ENCODE peak calls at places on chromosomes 13 and 19, in ten cellular contexts. I is mammary epithelial cell, X is fibroblast of lung, L is OCI-LY7, K is astrocyte, R is PC-9, E is SK-N-SH, G is PC-3, N is IMR-90, S is HCT116. C is an unnamed sample. For H3K36me3, the result is how much of the 10 kb centered on the place peaks cover.

GRCh38 chr13:33610471-33611015 is 207.4 kb upstream of the RFC3 start:
- DNase-seq in X (peak), N (no peak), I (no peak), E (no peak), K (peak), S (no peak), G (no peak), L (no peak), R (no peak), C (peak)

GRCh38 chr19:18408053-18408476 is 10.6 kb upstream of the LRRC25 start:
- DNase-seq in I (no peak), N (no peak), E (peak), K (no peak), X (no peak), G (peak), L (peak), S (no peak), R (peak), C (peak)

GRCh38 chr19:33906578-33907335 is 110.1 kb downstream of the KCTD15 start:
- DNase-seq in X (peak), S (no peak), L (no peak), G (no peak), I (peak), K (peak), E (no peak), R (no peak), N (peak), C (peak)

GRCh38 chr19:28841531-28841930 is 371.4 kb downstream of the UQCRFS1 start:
- DNase-seq in X (no peak), K (no peak), E (no peak), I (no peak), G (no peak), R (no peak), S (no peak), L (no peak), N (no peak), C (no peak)

GRCh38 chr13:78241278-78241919 is 322.8 kb upstream of the EDNRB start:
- DNase-seq in S (no peak), I (no peak), R (peak), L (peak), E (peak), G (peak), K (peak), X (peak), N (peak), C (peak)

GRCh38 chr13:21556051-21556450 is 47.9 kb downstream of the MICU2 start:
- DNase-seq in S (no peak), N (no peak), L (no peak), K (no peak), R (no peak), X (no peak), E (no peak), I (no peak), G (no peak), C (no peak)

GRCh38 chr19:34998777-34999497 is 1.2 kb upstream of the GRAMD1A start:
- DNase-seq in I (no peak), X (no peak), N (no peak), R (no peak), S (no peak), K (no peak), G (no peak), E (peak), L (no peak), C (peak)

GRCh38 chr19:35853038-35853756 is 893 bp upstream of the NPHS1 start:
- DNase-seq in S (no peak), K (no peak), G (no peak), N (no peak), E (no peak), I (no peak), X (no peak), R (no peak), L (no peak), C (no peak)

GRCh38 chr13:49607761-49608160 is 20.5 kb upstream of the ARL11 start:
- DNase-seq in X (no peak), K (no peak), G (no peak), I (no peak), E (no peak), S (no peak), R (no peak), N (no peak), L (peak), C (no peak)

DNA sequence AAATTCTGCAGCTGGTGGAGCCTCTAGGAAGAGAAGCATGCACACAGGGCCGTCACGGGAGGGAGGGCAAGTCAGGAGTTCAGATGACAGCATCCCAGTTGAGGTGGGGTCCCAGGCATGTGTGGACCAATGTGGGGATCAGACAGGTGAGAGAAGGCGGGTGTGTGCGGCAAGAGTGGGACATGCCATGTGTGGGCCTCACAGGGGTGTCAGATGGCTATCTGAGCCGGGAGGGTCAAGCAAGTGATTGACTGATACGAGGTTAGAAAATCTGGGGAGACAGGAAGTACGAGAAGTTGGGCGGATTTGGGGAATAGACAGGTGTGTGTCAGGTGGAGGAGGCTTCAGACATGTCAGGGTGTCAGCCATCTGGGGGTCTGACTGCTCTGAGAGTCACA is 8.9 kb downstream of the RASGRP4 start:
- DNase-seq in L (no peak), K (no peak), N (no peak), G (no peak), S (no peak), I (no peak), R (no peak), X (no peak), E (no peak), C (no peak)
- H3K36me3 ChIP-seq in L (under half), K (under half), N (under half), G (under half), S (under half), I (under half), R (under half), X (under half), E (under half), C (under half)

GRCh38 chr13:91426913-91427312 is 28.5 kb downstream of the GPC5 start:
- DNase-seq in G (no peak), E (no peak), K (no peak), L (peak), I (no peak), S (no peak), X (no peak), N (no peak), R (no peak), C (no peak)
- TF ChIP-seq CTCF in G (no peak), E (no peak), K (no peak), L (no peak), I (no peak), S (no peak), X (no peak), N (no peak), R (no peak), C (no peak)

DNA sequence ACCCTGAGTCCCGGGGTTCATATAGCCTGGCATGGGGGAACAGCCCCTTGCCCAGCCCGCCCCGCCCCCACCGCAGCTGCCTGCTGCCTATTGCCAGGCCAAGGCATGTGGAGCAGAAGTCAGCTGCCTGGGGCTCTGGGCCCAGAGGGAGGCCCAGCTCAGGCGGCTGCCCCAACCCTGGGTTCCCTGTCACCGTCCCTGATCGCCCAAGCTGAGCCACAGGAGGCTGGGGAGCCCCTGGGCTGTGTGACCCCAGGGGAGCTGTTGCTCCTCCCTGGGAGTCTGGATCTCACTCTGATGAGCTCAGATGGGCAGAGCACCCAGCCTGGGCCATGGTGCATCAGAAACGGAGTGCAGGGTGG is 1.4 kb downstream of the PLIN4 start:
- DNase-seq in G (no peak), S (no peak), X (no peak), E (no peak), L (no peak), N (no peak), I (no peak), R (no peak), K (no peak), C (no peak)
- H3K4me2 ChIP-seq in G (no peak), S (no peak), X (no peak), E (no peak), L (no peak), N (no peak), I (no peak), R (peak), K (no peak), C (no peak)

DNA sequence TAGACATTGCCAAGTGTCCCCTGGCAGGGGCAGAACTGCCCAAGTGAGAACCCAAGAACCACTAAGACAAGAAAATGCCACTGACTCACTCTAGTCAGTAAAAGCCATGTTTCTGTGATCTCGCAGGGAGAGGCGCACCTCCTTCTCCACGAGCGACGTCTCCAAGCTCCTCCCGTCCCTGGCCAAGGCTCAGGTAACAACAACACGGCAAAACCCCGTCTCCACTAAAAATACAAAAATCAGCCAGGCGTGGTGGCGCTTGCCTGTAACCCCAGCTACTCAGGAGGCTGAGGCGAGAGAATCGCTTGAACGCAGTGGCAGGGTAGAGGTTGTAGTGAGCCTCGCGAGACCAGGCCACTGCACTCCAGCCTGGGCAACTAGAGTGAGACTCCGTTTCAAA is 17.5 kb upstream of the USE1 start:
- DNase-seq in K (no peak), L (no peak), E (no peak), N (no peak), R (no peak), I (no peak), G (no peak), S (no peak), X (no peak), C (peak)
- H3K36me3 ChIP-seq in K (under half), L (half or more), E (under half), N (half or more), R (under half), I (under half), G (under half), S (under half), X (under half), C (half or more)

C was measured in osteoblast.